ENCODE peak calls at places on chromosomes 5 and 9, in four cellular contexts. J, C, G and H are unnamed samples.

GRCh38 chr5:78984611-78985406 is at the start of gene ARSB:
- DNase-seq in C (peak; percentile 89), J (peak; percentile 73), G (peak; percentile 69), H (peak; percentile 83)

GRCh38 chr5:157855404-157855994 is 3.4 kb downstream of the CLINT1 start:
- DNase-seq in J (peak; percentile 78), C (no peak), G (peak; percentile 70), H (no peak)

GRCh38 chr5:5721881-5722280 is 299.4 kb downstream of the ICE1 start:
- DNase-seq in C (no peak), J (no peak), G (no peak), H (no peak)

GRCh38 chr9:32161720-32162119 is 222.7 kb upstream of the ACO1 start:
- DNase-seq in C (no peak), G (no peak), J (no peak), H (no peak)

GRCh38 chr9:129490583-129491485 is 130.1 kb downstream of the C9orf50 start:
- DNase-seq in C (no peak), J (no peak), G (no peak), H (no peak)

GRCh38 chr9:126502417-126503332 is 111.1 kb upstream of the LMX1B start:
- DNase-seq in J (no peak), G (no peak), C (no peak), H (no peak)

GRCh38 chr5:172707285-172708182 is 63.5 kb downstream of the DUSP1 start:
- DNase-seq in C (no peak), J (peak; percentile 52), G (peak; percentile 64), H (no peak)

GRCh38 chr9:136084191-136084944 is 10.7 kb downstream of the NACC2 start:
- DNase-seq in G (no peak), J (no peak), C (no peak), H (no peak)

GRCh38 chr9:137176302-137177182 is 4.7 kb upstream of the TMEM210 start:
- DNase-seq in G (peak; percentile 34), J (peak; percentile 16), C (no peak), H (no peak)

GRCh38 chr5:148209151-148209550 is 6.3 kb downstream of the SPINK6 start:
- DNase-seq in C (no peak), G (no peak), J (no peak), H (no peak)

GRCh38 chr5:154352960-154353548 is 92.7 kb upstream of the SAP30L start:
- DNase-seq in J (no peak), G (no peak), C (no peak), H (no peak)

GRCh38 chr5:72134226-72134625 is 27.0 kb downstream of the MAP1B start:
- DNase-seq in G (no peak), C (no peak), J (no peak), H (no peak)

GRCh38 chr9:127561491-127562270 is 50.4 kb upstream of the STXBP1 start:
- DNase-seq in G (peak; percentile 99), J (peak; percentile 99), C (peak; percentile 94), H (no peak)

GRCh38 chr9:127563579-127563978 is 48.5 kb upstream of the STXBP1 start:
- DNase-seq in C (no peak), G (no peak), J (no peak), H (no peak)

GRCh38 chr9:127562271-127562780 is 49.8 kb upstream of the STXBP1 start:
- DNase-seq in J (no peak), G (no peak), C (no peak), H (no peak)

GRCh38 chr9:127565231-127565630 is 46.8 kb upstream of the STXBP1 start:
- DNase-seq in G (no peak), C (no peak), J (no peak), H (no peak)

DNA sequence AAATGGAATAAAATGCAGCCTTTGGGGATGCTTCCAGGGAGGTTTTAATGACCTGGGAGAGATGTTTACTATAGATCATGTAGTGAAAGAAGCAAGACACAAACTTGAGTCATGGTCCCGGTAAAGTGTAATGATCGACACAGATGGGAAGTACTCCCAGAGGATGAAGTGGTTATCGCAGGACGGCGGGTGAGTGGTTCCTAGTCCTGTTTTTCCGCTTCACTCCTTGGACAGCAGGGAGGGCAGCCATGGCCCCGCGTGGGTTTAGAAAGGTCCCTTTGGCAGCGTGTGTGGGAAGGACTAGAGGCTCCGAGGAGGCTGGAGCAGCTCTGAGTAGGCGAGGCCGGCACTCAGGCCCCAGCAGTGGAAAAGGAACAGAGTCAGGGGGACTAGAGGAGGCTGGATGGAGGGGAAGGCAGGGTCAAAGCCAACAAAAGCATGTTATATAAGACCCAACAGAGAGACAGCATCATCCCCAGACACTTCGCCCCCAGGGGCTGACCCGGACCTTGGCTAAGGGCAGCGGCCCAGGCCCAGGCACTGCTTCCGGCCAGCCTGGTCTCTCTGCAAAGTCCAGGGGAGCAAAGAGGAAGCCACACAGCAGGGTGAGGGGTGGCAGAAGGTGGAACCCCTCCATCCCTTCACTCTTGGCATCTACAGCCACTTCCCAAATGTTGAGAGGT is 49.1 kb upstream of the STXBP1 start:
- DNase-seq in J (peak; percentile 80), G (peak; percentile 92), C (no peak), H (no peak)
- TF ChIP-seq CTCF in J (peak; percentile 46), G (peak; percentile 31), C (peak; percentile 25), H (no peak)

GRCh38 chr5:61162010-61162831 is at the start of gene SMIM15:
- DNase-seq in J (peak; percentile 84), C (peak; percentile 93), G (peak; percentile 80), H (peak; percentile 76)

GRCh38 chr5:61162832-61163567 is 732 bp upstream of the SMIM15 start:
- DNase-seq in G (peak; percentile 33), C (no peak), J (peak; percentile 46), H (no peak)

GRCh38 chr5:61160497-61160896 is 1.8 kb downstream of the SMIM15 start:
- DNase-seq in J (no peak), G (no peak), C (no peak), H (no peak)

GRCh38 chr5:61159841-61160240 is 2.4 kb downstream of the SMIM15 start:
- DNase-seq in G (peak; percentile 38), J (peak; percentile 25), C (no peak), H (no peak)

DNA sequence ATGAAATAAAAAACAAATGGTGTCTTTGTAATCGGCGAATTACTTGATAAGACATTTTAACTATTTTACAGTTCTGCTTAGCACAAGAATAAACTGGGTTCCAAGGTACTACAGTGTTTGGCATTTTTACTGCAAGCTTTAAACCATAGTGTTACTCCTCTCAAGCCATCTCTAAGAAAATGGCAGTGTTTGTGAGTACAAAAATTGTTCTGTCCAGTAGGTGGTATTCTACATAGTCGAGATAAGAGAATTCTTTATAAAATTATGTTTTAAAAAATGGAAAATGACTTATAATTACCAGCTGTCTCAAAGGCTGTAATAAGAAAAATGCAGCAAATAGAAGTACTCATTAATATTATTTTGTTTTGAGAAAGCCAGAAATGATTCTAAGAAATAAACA is 3.2 kb downstream of the SMIM15 start:
- DNase-seq in G (no peak), J (no peak), C (no peak), H (no peak)
- TF ChIP-seq CTCF in G (no peak), J (no peak), C (no peak), H (no peak)

GRCh38 chr9:75648021-75648420 is 242.5 kb upstream of the PCSK5 start:
- DNase-seq in C (no peak), J (no peak), G (no peak), H (no peak)

GRCh38 chr9:75653750-75654149 is 236.7 kb upstream of the PCSK5 start:
- DNase-seq in J (no peak), G (no peak), C (no peak), H (no peak)

GRCh38 chr9:75649060-75649459 is 241.4 kb upstream of the PCSK5 start:
- DNase-seq in J (no peak), C (no peak), G (no peak), H (no peak)

GRCh38 chr9:75653335-75653734 is 237.1 kb upstream of the PCSK5 start:
- DNase-seq in C (no peak), J (no peak), G (no peak), H (no peak)

GRCh38 chr9:75651709-75652108 is 238.8 kb upstream of the PCSK5 start:
- DNase-seq in G (no peak), C (no peak), J (no peak), H (no peak)
- TF ChIP-seq CTCF in G (no peak), C (no peak), J (no peak), H (no peak)

DNA sequence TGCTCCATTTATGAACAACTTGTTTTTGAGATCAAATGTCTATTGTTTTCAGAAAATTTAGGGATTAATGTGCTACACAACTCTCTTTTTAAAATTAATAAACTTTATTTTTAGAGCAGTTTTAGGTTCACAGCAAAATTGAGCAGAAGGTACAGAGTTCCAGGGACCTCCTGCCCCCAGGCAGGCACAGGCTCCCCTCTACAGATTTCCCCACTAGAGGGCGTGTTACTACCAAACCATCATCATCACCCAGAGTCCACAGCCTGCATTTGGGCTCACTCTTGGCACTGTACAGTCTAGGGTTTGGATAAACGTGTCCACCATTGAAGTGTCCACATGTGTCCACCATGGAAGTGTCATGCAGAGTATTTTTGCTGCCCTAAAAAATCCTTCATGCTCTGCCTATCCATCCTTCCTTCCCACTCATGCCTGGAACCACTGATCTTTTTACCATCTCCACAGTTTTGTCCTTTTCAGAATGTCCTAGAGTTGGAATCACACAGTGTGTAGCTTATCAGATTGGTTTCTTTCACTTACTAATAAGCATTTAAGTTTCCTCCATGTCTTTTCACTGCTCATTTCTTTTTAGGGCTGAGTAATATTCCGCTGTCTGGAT is 61.7 kb downstream of the MRPL36 start:
- DNase-seq in J (peak; percentile 24), G (peak; percentile 42), C (no peak), H (no peak)
- TF ChIP-seq CTCF in J (peak; percentile 62), G (peak; percentile 62), C (peak; percentile 65), H (no peak)

GRCh38 chr9:33737811-33738606 is 57.4 kb upstream of the PRSS3 start:
- DNase-seq in G (peak; percentile 59), C (no peak), J (peak; percentile 76), H (no peak)
- TF ChIP-seq CTCF in G (peak; percentile 76), C (peak; percentile 46), J (peak; percentile 86), H (no peak)

GRCh38 chr9:2991292-2991691 is 147.4 kb upstream of the PUM3 start:
- DNase-seq in G (no peak), J (peak; percentile 10), C (no peak), H (no peak)
- TF ChIP-seq CTCF in G (peak; percentile 18), J (peak; percentile 36), C (no peak), H (no peak)

GRCh38 chr9:109856785-109857184 is 76.8 kb downstream of the PALM2AKAP2 start:
- DNase-seq in G (no peak), J (no peak), C (no peak), H (no peak)

GRCh38 chr9:109861499-109861898 is 81.5 kb downstream of the PALM2AKAP2 start:
- DNase-seq in J (peak; percentile 50), G (peak; percentile 90), C (no peak), H (no peak)

GRCh38 chr9:109857337-109857736 is 77.3 kb downstream of the PALM2AKAP2 start:
- DNase-seq in J (no peak), C (no peak), G (no peak), H (no peak)

GRCh38 chr9:109861918-109862317 is 81.9 kb downstream of the PALM2AKAP2 start:
- DNase-seq in G (no peak), C (no peak), J (peak; percentile 17), H (no peak)

GRCh38 chr9:109859447-109859846 is 79.4 kb downstream of the PALM2AKAP2 start:
- DNase-seq in J (no peak), C (no peak), G (no peak), H (no peak)
- TF ChIP-seq CTCF in J (peak; percentile 43), C (no peak), G (peak; percentile 51), H (no peak)